ENCODE peak calls at places on chromosome 20, in ten cellular contexts. Q, F, M, V, O, S, G, T, B and R are unnamed samples.

GRCh38 chr20:59004493-59004762 is 2.6 kb downstream of the CTSZ start:
- DNase-seq in Q (no peak), F (no peak), M (peak; percentile 59), V (peak; percentile 64), O (peak; percentile 83), S (no peak), G (no peak), T (no peak), B (peak; percentile 37), R (no peak)

GRCh38 chr20:39799366-39799965 is 837.3 kb downstream of the DHX35 start:
- DNase-seq in Q (no peak), F (no peak), M (no peak), V (no peak), O (no peak), S (no peak), G (no peak), T (no peak), B (no peak), R (no peak)

GRCh38 chr20:55777641-55778040 is 227.7 kb downstream of the CBLN4 start:
- DNase-seq in Q (no peak), F (no peak), M (no peak), V (no peak), O (no peak), S (no peak), G (no peak), T (no peak), B (no peak), R (no peak)

GRCh38 chr20:23117738-23118137 is 31.6 kb upstream of the CD93 start:
- DNase-seq in Q (no peak), F (peak; percentile 14), M (no peak), V (no peak), O (no peak), S (no peak), G (no peak), T (no peak), B (no peak), R (no peak)

GRCh38 chr20:9059931-9060330 is 9.0 kb upstream of the PLCB4 start:
- DNase-seq in Q (no peak), F (no peak), M (no peak), V (no peak), O (no peak), S (peak; percentile 17), G (no peak), T (no peak), B (no peak), R (no peak)

GRCh38 chr20:3908667-3909066 is 19.5 kb downstream of the PANK2 start:
- DNase-seq in Q (no peak), F (no peak), M (peak; percentile 65), V (peak; percentile 61), O (no peak), S (no peak), G (no peak), T (no peak), B (no peak), R (no peak)

GRCh38 chr20:50467618-50468373 is 42.4 kb upstream of the PTPN1 start:
- DNase-seq in Q (no peak), F (no peak), M (no peak), V (no peak), O (no peak), S (peak; percentile 68), G (no peak), T (no peak), B (no peak), R (peak; percentile 17)

GRCh38 chr20:409697-410559 is 1.8 kb downstream of the RBCK1 start:
- DNase-seq in Q (no peak), F (peak; percentile 67), M (no peak), V (peak; percentile 40), O (no peak), S (no peak), G (no peak), T (no peak), B (peak; percentile 92), R (no peak)

GRCh38 chr20:45407067-45407745 is 883 bp upstream of the DBNDD2 start:
- DNase-seq in Q (no peak), F (peak; percentile 71), M (peak; percentile 70), V (peak; percentile 40), O (peak; percentile 82), S (peak; percentile 31), G (no peak), T (no peak), B (peak; percentile 58), R (no peak)

GRCh38 chr20:41889125-41889870 is 271.1 kb upstream of the CHD6 start:
- DNase-seq in Q (no peak), F (no peak), M (no peak), V (no peak), O (no peak), S (no peak), G (no peak), T (no peak), B (no peak), R (no peak)
- TF ChIP-seq CTCF in Q (peak; percentile 38), F (no peak), M (peak; percentile 13), V (no peak), O (peak; percentile 31), S (no peak), G (no peak), T (no peak), B (peak; percentile 47), R (peak; percentile 42)

GRCh38 chr20:18190466-18191233 is 53.0 kb downstream of the KAT14 start:
- DNase-seq in Q (peak; percentile 53), F (no peak), M (no peak), V (no peak), O (no peak), S (no peak), G (no peak), T (no peak), B (no peak), R (no peak)
- TF ChIP-seq CTCF in Q (peak; percentile 47), F (no peak), M (no peak), V (no peak), O (no peak), S (no peak), G (no peak), T (no peak), B (no peak), R (no peak)

GRCh38 chr20:32021091-32021490 is 10.9 kb downstream of the CCM2L start:
- DNase-seq in Q (no peak), F (no peak), M (no peak), V (no peak), O (no peak), S (no peak), G (no peak), T (no peak), B (no peak), R (no peak)

GRCh38 chr20:32018269-32019155 is 8.3 kb downstream of the CCM2L start:
- DNase-seq in Q (peak; percentile 99), F (peak; percentile 81), M (peak; percentile 64), V (no peak), O (peak; percentile 76), S (no peak), G (peak; percentile 31), T (no peak), B (peak; percentile 68), R (peak; percentile 78)

GRCh38 chr20:32019156-32019510 is 8.9 kb downstream of the CCM2L start:
- DNase-seq in Q (peak; percentile 79), F (no peak), M (no peak), V (no peak), O (peak; percentile 58), S (no peak), G (no peak), T (no peak), B (no peak), R (peak; percentile 48)

GRCh38 chr20:32019563-32020463 is 9.6 kb downstream of the CCM2L start:
- DNase-seq in Q (no peak), F (no peak), M (no peak), V (no peak), O (no peak), S (no peak), G (no peak), T (no peak), B (no peak), R (no peak)

GRCh38 chr20:32017711-32018251 is 7.5 kb downstream of the CCM2L start:
- DNase-seq in Q (peak; percentile 85), F (peak; percentile 65), M (no peak), V (no peak), O (no peak), S (no peak), G (no peak), T (no peak), B (peak; percentile 79), R (no peak)
- TF ChIP-seq CTCF in Q (peak; percentile 81), F (no peak), M (no peak), V (no peak), O (no peak), S (no peak), G (no peak), T (no peak), B (no peak), R (peak; percentile 58)

GRCh38 chr20:47664068-47664437 is 121.2 kb downstream of the SULF2 start:
- DNase-seq in Q (no peak), F (no peak), M (no peak), V (no peak), O (no peak), S (no peak), G (no peak), T (no peak), B (no peak), R (no peak)
- TF ChIP-seq CTCF in Q (no peak), F (no peak), M (no peak), V (no peak), O (no peak), S (no peak), G (no peak), T (no peak), B (no peak), R (no peak)

GRCh38 chr20:38387953-38388352 is 41.7 kb downstream of the LBP start:
- DNase-seq in Q (no peak), F (no peak), M (no peak), V (no peak), O (no peak), S (no peak), G (no peak), T (no peak), B (no peak), R (no peak)
- TF ChIP-seq CTCF in Q (no peak), F (no peak), M (no peak), V (no peak), O (no peak), S (no peak), G (no peak), T (no peak), B (peak; percentile 40), R (no peak)